ENCODE peak calls at places on chromosomes 2 and 18, in five cellular contexts. T, I, V, Q and F are unnamed samples.

GRCh38 chr2:206217743-206218520 is 56.5 kb upstream of the ZDBF2 start:
- DNase-seq in V (no peak), I (no peak), T (no peak), Q (no peak), F (no peak)

GRCh38 chr18:62881509-62882016 is 166.2 kb downstream of the PHLPP1 start:
- DNase-seq in Q (peak), T (peak), I (no peak), V (peak), F (peak)

GRCh38 chr2:233319256-233319655 is 11.6 kb downstream of the SAG start:
- DNase-seq in Q (no peak), I (no peak), T (no peak), V (no peak), F (no peak)

GRCh38 chr2:59584958-59585357 is 968.5 kb downstream of the BCL11A start:
- DNase-seq in V (no peak), Q (peak), T (no peak), I (no peak), F (peak)

GRCh38 chr2:127614731-127615130 is 31.2 kb upstream of the GPR17 start:
- DNase-seq in Q (no peak), T (no peak), V (no peak), I (no peak), F (no peak)

GRCh38 chr2:229800997-229801754 is 86.8 kb upstream of the DNER start:
- DNase-seq in Q (peak), V (peak), I (no peak), T (peak), F (peak)

GRCh38 chr2:200310545-200310971 is 4.1 kb downstream of the SPATS2L start:
- DNase-seq in Q (no peak), I (no peak), T (no peak), V (no peak), F (no peak)

GRCh38 chr2:30334738-30335426 is 103.5 kb downstream of the LBH start:
- DNase-seq in Q (no peak), T (no peak), I (no peak), V (no peak), F (no peak)

GRCh38 chr2:208657468-208657867 is 250.9 kb downstream of the PTH2R start:
- DNase-seq in T (no peak), I (no peak), V (no peak), Q (no peak), F (peak)